ENCODE peak calls at places on chromosomes 6 and 20, in four cellular contexts. P is pancreas, B is neuronal stem cell, U is GF-D8. N is an unnamed sample.

GRCh38 chr20:43448748-43449535 is 8.8 kb upstream of the SRSF6 start:
- DNase-seq in P (peak), B (peak), U (no peak), N (no peak)

GRCh38 chr6:136318676-136319075 is 29.0 kb upstream of the BCLAF1 start:
- DNase-seq in P (no peak), B (no peak), U (no peak), N (no peak)

GRCh38 chr6:158629376-158630221 is 14.9 kb downstream of the DYNLT1 start:
- DNase-seq in P (peak), B (no peak), U (no peak), N (no peak)

GRCh38 chr6:56659721-56660373 is 17.2 kb upstream of the DST start:
- DNase-seq in P (no peak), B (no peak), U (no peak), N (no peak)

GRCh38 chr6:25700841-25701240 is 48.8 kb downstream of the SCGN start:
- DNase-seq in P (no peak), B (no peak), U (no peak), N (no peak)

GRCh38 chr20:43331911-43332310 is 125.8 kb upstream of the SRSF6 start:
- DNase-seq in P (peak), B (no peak), U (no peak), N (no peak)

GRCh38 chr6:131914967-131915751 is 36.0 kb downstream of the CCN2 start:
- DNase-seq in P (peak), B (peak), U (no peak), N (peak)

GRCh38 chr6:42090819-42091717 is 40.7 kb downstream of the TAF8 start:
- DNase-seq in P (no peak), B (no peak), U (no peak), N (no peak)

GRCh38 chr20:37876863-37877262 is 26.1 kb upstream of the VSTM2L start:
- DNase-seq in P (no peak), B (no peak), U (no peak), N (no peak)

GRCh38 chr6:1592852-1593251 is 16.9 kb upstream of the FOXC1 start:
- DNase-seq in P (no peak), B (no peak), U (no peak), N (no peak)

GRCh38 chr20:48180637-48181036 is 395.4 kb upstream of the SULF2 start:
- DNase-seq in P (no peak), B (no peak), U (no peak), N (no peak)

GRCh38 chr20:16535281-16535680 is 38.0 kb downstream of the KIF16B start:
- DNase-seq in P (no peak), B (no peak), U (no peak), N (no peak)

GRCh38 chr6:41560440-41561192 is 14.4 kb downstream of the FOXP4 start:
- DNase-seq in P (peak), B (peak), U (peak), N (no peak)

GRCh38 chr6:16559091-16559490 is 202.2 kb downstream of the ATXN1 start:
- DNase-seq in P (no peak), B (no peak), U (no peak), N (no peak)

GRCh38 chr20:17612287-17612974 is 42.6 kb downstream of the DSTN start:
- DNase-seq in P (peak), B (no peak), U (no peak), N (no peak)

GRCh38 chr6:28988536-28989415 is 16.3 kb downstream of the ZNF311 start:
- DNase-seq in P (peak), B (peak), U (peak), N (peak)

GRCh38 chr6:168823397-168824020 is 382.5 kb downstream of the SMOC2 start:
- DNase-seq in P (no peak), B (peak), U (no peak), N (no peak)

GRCh38 chr6:151690768-151691562 is 116.5 kb upstream of the ESR1 start:
- DNase-seq in P (no peak), B (no peak), U (no peak), N (no peak)

GRCh38 chr20:53672484-53673129 is 79.0 kb upstream of the ZNF217 start:
- DNase-seq in P (no peak), B (no peak), U (no peak), N (no peak)

GRCh38 chr6:30876039-30876730 is 8.1 kb upstream of the DDR1 start:
- DNase-seq in P (peak), B (no peak), U (no peak), N (peak)

GRCh38 chr20:18001131-18001921 is 32.5 kb downstream of the MGME1 start:
- DNase-seq in P (peak), B (no peak), U (no peak), N (no peak)

GRCh38 chr20:54221383-54221782 is 13.5 kb downstream of the PFDN4 start:
- DNase-seq in P (peak), B (no peak), U (no peak), N (no peak)

GRCh38 chr6:126548301-126548700 is 208.4 kb downstream of the CENPW start:
- DNase-seq in P (no peak), B (no peak), U (no peak), N (no peak)

GRCh38 chr6:170251776-170252571 is 38.9 kb downstream of the DLL1 start:
- DNase-seq in P (no peak), B (no peak), U (no peak), N (no peak)

GRCh38 chr6:167331565-167331964 is 6.7 kb downstream of the TTLL2 start:
- DNase-seq in P (no peak), B (no peak), U (no peak), N (no peak)

GRCh38 chr6:30625511-30625910 is 1.2 kb upstream of the ATAT1 start:
- DNase-seq in P (no peak), B (no peak), U (no peak), N (no peak)

GRCh38 chr6:17908831-17909230 is 78.6 kb downstream of the KIF13A start:
- DNase-seq in P (no peak), B (no peak), U (no peak), N (no peak)

GRCh38 chr20:62887147-62887859 is 25.7 kb upstream of the TCFL5 start:
- DNase-seq in P (no peak), B (no peak), U (peak), N (no peak)

GRCh38 chr6:160102956-160103824 is 18.4 kb upstream of the SLC22A1 start:
- DNase-seq in P (no peak), B (peak), U (no peak), N (no peak)

GRCh38 chr20:63967330-63968135 is 2.2 kb downstream of the ZNF512B start:
- DNase-seq in P (no peak), B (no peak), U (no peak), N (no peak)

GRCh38 chr6:21138359-21139094 is 455.0 kb upstream of the SOX4 start:
- DNase-seq in P (no peak), B (no peak), U (no peak), N (no peak)

GRCh38 chr6:27617046-27617687 is 144.3 kb upstream of the ZNF184 start:
- DNase-seq in P (no peak), B (no peak), U (no peak), N (no peak)